ENCODE peak calls at places on chromosomes 5 and 9, in four cellular contexts. One of them, this sample, is unnamed.

GRCh38 chr9:75589497-75589896 is 301.0 kb upstream of the PCSK5 start:
- DNase-seq in adrenal gland: no peak
- DNase-seq in GM23338: no peak
- DNase-seq in SK-N-SH: no peak
- DNase-seq in this sample: no peak

GRCh38 chr5:133428072-133428660 is 184.2 kb downstream of the FSTL4 start:
- DNase-seq in adrenal gland: no peak
- DNase-seq in GM23338: no peak
- DNase-seq in SK-N-SH: no peak
- DNase-seq in this sample: no peak

GRCh38 chr9:80061940-80062339 is 490.2 kb downstream of the TLE4 start:
- DNase-seq in adrenal gland: peak
- DNase-seq in GM23338: no peak
- DNase-seq in SK-N-SH: no peak
- DNase-seq in this sample: no peak

GRCh38 chr5:145776886-145777285 is 58.3 kb downstream of the PRELID2 start:
- DNase-seq in adrenal gland: no peak
- DNase-seq in GM23338: no peak
- DNase-seq in SK-N-SH: no peak
- DNase-seq in this sample: no peak

GRCh38 chr9:111712369-111712768 is 51.0 kb downstream of the GNG10 start:
- DNase-seq in adrenal gland: no peak
- DNase-seq in GM23338: peak
- DNase-seq in SK-N-SH: no peak
- DNase-seq in this sample: no peak

GRCh38 chr9:68640421-68641089 is 64.5 kb upstream of the PIP5K1B start:
- DNase-seq in adrenal gland: no peak
- DNase-seq in GM23338: no peak
- DNase-seq in SK-N-SH: no peak
- DNase-seq in this sample: no peak

GRCh38 chr9:101791938-101792337 is 53.5 kb upstream of the GRIN3A start:
- DNase-seq in adrenal gland: peak
- DNase-seq in GM23338: peak
- DNase-seq in SK-N-SH: peak
- DNase-seq in this sample: peak

GRCh38 chr5:95347516-95348140 is 43.5 kb upstream of the FAM81B start:
- DNase-seq in adrenal gland: no peak
- DNase-seq in GM23338: no peak
- DNase-seq in SK-N-SH: no peak
- DNase-seq in this sample: no peak

GRCh38 chr5:133882801-133883200 is 85.6 kb downstream of the C5orf15 start:
- DNase-seq in adrenal gland: no peak
- DNase-seq in GM23338: no peak
- DNase-seq in SK-N-SH: no peak
- DNase-seq in this sample: no peak

GRCh38 chr5:137254695-137255094 is 244.4 kb downstream of the SPOCK1 start:
- DNase-seq in adrenal gland: no peak
- DNase-seq in GM23338: no peak
- DNase-seq in SK-N-SH: peak
- DNase-seq in this sample: no peak

GRCh38 chr5:54362434-54362833 is 52.1 kb upstream of the ARL15 start:
- DNase-seq in adrenal gland: no peak
- DNase-seq in GM23338: no peak
- DNase-seq in SK-N-SH: no peak
- DNase-seq in this sample: no peak

GRCh38 chr9:97188545-97188944 is 118.9 kb upstream of the CCDC180 start:
- DNase-seq in adrenal gland: no peak
- DNase-seq in GM23338: no peak
- DNase-seq in SK-N-SH: no peak
- DNase-seq in this sample: no peak

GRCh38 chr5:120443607-120444006 is 20.5 kb upstream of the PRR16 start:
- DNase-seq in adrenal gland: no peak
- DNase-seq in GM23338: no peak
- DNase-seq in SK-N-SH: no peak
- DNase-seq in this sample: no peak

DNA sequence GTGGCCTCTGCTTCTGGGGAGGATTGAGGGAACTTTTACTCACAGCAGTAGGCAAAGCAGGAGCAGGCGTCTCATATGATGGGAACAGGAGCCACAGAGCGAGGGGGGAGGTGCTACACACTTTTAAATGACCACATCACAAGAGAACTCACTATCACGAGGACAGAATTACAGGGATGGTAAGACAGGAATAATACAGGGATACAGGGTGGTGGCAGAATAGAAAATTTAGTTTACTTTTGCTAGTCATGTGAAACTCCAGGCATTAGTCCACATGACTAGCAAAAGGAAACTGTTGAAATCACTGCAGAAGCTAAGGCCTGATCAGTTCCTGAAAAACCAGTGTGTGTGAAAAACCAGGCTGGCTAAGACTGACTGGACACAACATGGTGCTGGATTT is 382.4 kb downstream of the NNT start:
- DNase-seq in adrenal gland: no peak
- DNase-seq in GM23338: no peak
- DNase-seq in SK-N-SH: no peak
- DNase-seq in this sample: no peak
- H3K4me3 ChIP-seq in adrenal gland: no peak
- H3K4me3 ChIP-seq in GM23338: no peak
- H3K4me3 ChIP-seq in SK-N-SH: no peak
- H3K4me3 ChIP-seq in this sample: no peak

DNA sequence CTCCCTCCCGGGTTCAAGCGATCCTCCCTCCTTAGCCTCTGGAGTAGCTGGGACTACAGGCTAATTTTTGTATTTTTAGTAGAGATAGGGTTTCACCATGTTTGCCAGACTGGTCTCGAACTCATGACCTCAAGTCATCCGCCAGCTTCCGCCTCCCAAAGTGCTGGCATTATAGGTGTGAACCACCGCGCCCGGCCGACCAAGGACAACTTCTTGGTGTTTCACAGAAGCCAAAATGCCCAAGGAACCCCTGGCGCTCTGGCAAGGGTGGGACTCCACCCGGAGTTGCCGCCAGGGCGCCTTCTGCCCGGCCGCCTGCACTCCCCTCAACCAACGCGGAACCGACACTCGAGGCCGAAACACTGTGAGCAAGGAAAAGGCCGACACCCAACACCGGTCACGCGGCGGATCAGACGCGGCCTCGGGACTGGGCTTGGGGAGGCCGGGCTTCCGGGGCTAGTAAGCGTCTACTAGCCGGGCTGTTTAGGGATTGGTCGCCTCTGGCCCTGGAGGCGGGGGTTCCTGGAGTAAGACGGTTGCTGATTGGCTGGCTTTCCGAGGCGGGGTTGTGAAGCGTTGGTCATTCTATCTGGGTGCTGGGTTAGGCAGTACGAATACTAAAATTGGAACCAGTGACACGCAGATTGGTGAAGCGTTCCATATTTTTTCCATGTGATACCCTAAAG is 7.7 kb upstream of the CFAP157 start:
- DNase-seq in adrenal gland: peak
- DNase-seq in GM23338: peak
- DNase-seq in SK-N-SH: peak
- DNase-seq in this sample: no peak
- H3K4me3 ChIP-seq in adrenal gland: no peak
- H3K4me3 ChIP-seq in GM23338: peak
- H3K4me3 ChIP-seq in SK-N-SH: peak
- H3K4me3 ChIP-seq in this sample: no peak

GRCh38 chr9:133130721-133131244 is 9.7 kb upstream of the RALGDS start:
- DNase-seq in adrenal gland: no peak
- DNase-seq in GM23338: no peak
- DNase-seq in SK-N-SH: no peak
- DNase-seq in this sample: peak
- H3K4me3 ChIP-seq in adrenal gland: no peak
- H3K4me3 ChIP-seq in GM23338: no peak
- H3K4me3 ChIP-seq in SK-N-SH: no peak
- H3K4me3 ChIP-seq in this sample: no peak

DNA sequence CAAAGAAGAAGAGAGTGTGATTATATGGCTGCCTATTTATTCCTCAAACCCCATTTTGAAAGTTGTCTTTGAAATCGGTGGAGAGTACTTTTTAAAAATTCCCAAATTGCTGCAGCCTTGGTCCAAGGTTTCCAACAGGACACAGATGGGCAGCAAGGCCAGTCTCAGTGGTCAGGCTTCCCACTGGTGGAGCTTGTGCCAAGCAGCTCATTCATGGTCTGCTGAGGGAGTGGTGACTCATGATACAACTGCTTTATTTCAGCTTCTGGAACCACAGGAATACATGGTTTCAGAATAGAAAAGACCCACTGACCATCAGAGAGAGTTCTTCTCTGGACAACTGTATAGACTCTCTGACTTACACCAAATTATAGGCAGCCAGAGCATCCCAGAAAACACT is 673.1 kb upstream of the KLF4 start:
- DNase-seq in adrenal gland: peak
- DNase-seq in GM23338: no peak
- DNase-seq in SK-N-SH: no peak
- DNase-seq in this sample: no peak
- H3K4me3 ChIP-seq in adrenal gland: no peak
- H3K4me3 ChIP-seq in GM23338: no peak
- H3K4me3 ChIP-seq in SK-N-SH: no peak
- H3K4me3 ChIP-seq in this sample: no peak

DNA sequence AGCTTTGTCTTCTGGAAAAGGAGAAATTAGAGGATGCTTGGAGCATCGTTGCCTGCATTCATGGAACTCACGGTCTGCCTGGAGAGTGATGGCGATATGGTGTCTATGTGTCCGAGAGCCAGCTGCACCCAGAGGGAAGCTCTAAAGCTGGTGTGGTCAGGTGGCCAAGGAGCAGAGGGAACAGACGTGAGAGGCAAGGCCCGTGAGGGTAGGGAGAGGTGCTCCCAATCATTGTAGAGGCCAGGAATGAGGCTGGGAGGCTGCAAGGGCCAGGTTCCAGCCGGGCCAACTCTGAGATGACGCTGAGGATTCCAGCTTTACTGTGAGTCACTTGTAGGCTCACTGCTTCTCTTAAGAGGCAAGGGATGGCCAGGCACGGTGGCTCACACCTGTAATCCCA is 7.6 kb downstream of the FGD3 start:
- DNase-seq in adrenal gland: no peak
- DNase-seq in GM23338: no peak
- DNase-seq in SK-N-SH: no peak
- DNase-seq in this sample: no peak
- H3K4me3 ChIP-seq in adrenal gland: no peak
- H3K4me3 ChIP-seq in GM23338: no peak
- H3K4me3 ChIP-seq in SK-N-SH: no peak
- H3K4me3 ChIP-seq in this sample: no peak